ENCODE peak calls at places on chromosome 9, in eight cellular contexts. F, H, K, D, R, X, Z and O are unnamed samples. For H3K4me1, the result is how much of the 10 kb centered on the place peaks cover.

GRCh38 chr9:98101868-98102273 is 17.2 kb downstream of the TRIM14 start:
- DNase-seq in X (peak), F (peak), D (no peak), H (peak), Z (no peak), K (peak), R (peak), O (peak)

GRCh38 chr9:91208837-91209236 is 152.9 kb downstream of the AUH start:
- DNase-seq in F (no peak), H (peak), X (no peak), R (no peak), D (no peak), Z (no peak), K (no peak), O (no peak)

GRCh38 chr9:96382175-96382574 is 1.3 kb downstream of the SLC35D2 start:
- DNase-seq in K (peak), Z (no peak), X (no peak), H (no peak), F (no peak), R (no peak), D (no peak), O (no peak)

GRCh38 chr9:14018061-14018460 is 295.9 kb downstream of the NFIB start:
- DNase-seq in H (no peak), F (no peak), Z (no peak), X (no peak), R (no peak), D (no peak), K (peak), O (no peak)

GRCh38 chr9:120928015-120928719 is 1.6 kb upstream of the TRAF1 start:
- DNase-seq in X (peak), H (peak), D (no peak), Z (peak), R (peak), F (peak), K (no peak), O (peak)

GRCh38 chr9:32579706-32580331 is 6.9 kb upstream of the NDUFB6 start:
- DNase-seq in K (peak), H (peak), Z (peak), F (peak), D (peak), R (peak), X (peak), O (peak)

GRCh38 chr9:35844628-35845301 is 15.7 kb downstream of the TMEM8B start:
- DNase-seq in D (no peak), X (no peak), K (peak), F (no peak), H (peak), R (no peak), Z (peak), O (peak)

GRCh38 chr9:38079410-38080105 is 10.5 kb upstream of the SHB start:
- DNase-seq in Z (peak), X (peak), K (peak), D (no peak), R (no peak), H (no peak), F (no peak), O (peak)

GRCh38 chr9:93301911-93302525 is 118.1 kb downstream of the WNK2 start:
- DNase-seq in R (no peak), X (peak), H (no peak), D (no peak), Z (peak), F (peak), K (no peak), O (peak)

GRCh38 chr9:122261469-122261881 is 3.2 kb downstream of the RBM18 start:
- DNase-seq in D (no peak), F (peak), X (peak), R (no peak), Z (peak), H (no peak), K (peak), O (peak)

GRCh38 chr9:98804083-98804482 is 3.4 kb upstream of the GALNT12 start:
- DNase-seq in H (no peak), Z (no peak), X (no peak), K (no peak), R (no peak), F (no peak), D (no peak), O (no peak)

GRCh38 chr9:121434946-121435345 is 64.7 kb downstream of the GGTA1 start:
- DNase-seq in H (no peak), F (no peak), X (no peak), D (no peak), K (peak), R (no peak), Z (no peak), O (no peak)

GRCh38 chr9:106799146-106799545 is 63.8 kb upstream of the ZNF462 start:
- DNase-seq in X (no peak), K (peak), Z (no peak), D (no peak), F (no peak), H (no peak), R (no peak), O (no peak)

GRCh38 chr9:127187231-127187956 is 65.0 kb upstream of the ANGPTL2 start:
- DNase-seq in H (no peak), D (peak), F (peak), R (peak), K (peak), Z (peak), X (peak), O (peak)

GRCh38 chr9:121765021-121765950 is 113.9 kb downstream of the DAB2IP start:
- DNase-seq in K (peak), R (no peak), X (no peak), D (no peak), Z (peak), H (no peak), F (peak), O (peak)

GRCh38 chr9:94929373-94929764 is 202.9 kb downstream of the AOPEP start:
- DNase-seq in F (no peak), K (no peak), H (no peak), D (no peak), X (no peak), R (no peak), Z (no peak), O (no peak)

GRCh38 chr9:78441396-78441795 is 144.5 kb downstream of the PSAT1 start:
- DNase-seq in K (no peak), Z (no peak), F (no peak), D (no peak), X (no peak), H (no peak), R (no peak), O (no peak)

GRCh38 chr9:93644397-93645088 is 68.2 kb downstream of the PHF2 start:
- DNase-seq in K (no peak), D (no peak), H (no peak), R (no peak), F (peak), X (no peak), Z (peak), O (peak)

GRCh38 chr9:133112361-133113026 is 8.5 kb downstream of the RALGDS start:
- DNase-seq in K (no peak), D (no peak), F (peak), X (peak), Z (peak), H (no peak), R (no peak), O (peak)

DNA sequence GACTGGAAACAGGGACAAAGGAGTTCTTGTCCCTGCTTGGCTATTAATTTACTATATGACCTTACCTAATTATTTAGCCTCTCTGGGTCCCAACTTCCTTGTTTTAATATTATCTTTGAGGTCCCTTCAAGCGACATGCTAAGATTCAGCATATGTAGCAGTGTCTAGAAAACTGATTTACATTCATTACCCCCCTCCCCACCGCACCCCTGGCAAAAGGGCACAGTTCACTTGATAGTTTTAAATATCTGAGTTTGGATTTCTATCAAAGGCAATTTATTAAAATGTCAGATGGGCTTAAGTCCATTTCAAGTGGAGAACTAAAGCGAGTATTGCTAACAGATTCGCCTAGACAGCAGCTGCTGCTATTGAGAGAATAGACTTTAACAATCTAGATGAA is 3.9 kb downstream of the CEMIP2 start:
- DNase-seq in K (no peak), R (no peak), Z (no peak), F (no peak), H (no peak), X (no peak), D (no peak), O (no peak)
- H3K4me1 ChIP-seq in K (under half), R (half or more), Z (under half), F (under half), H (under half), X (half or more), D (half or more), O (half or more)

GRCh38 chr9:7097040-7097715 is 339.4 kb downstream of the KDM4C start:
- DNase-seq in X (no peak), H (no peak), Z (no peak), D (no peak), K (no peak), R (no peak), F (no peak), O (no peak)

GRCh38 chr9:7095054-7095453 is 337.3 kb downstream of the KDM4C start:
- DNase-seq in Z (no peak), K (no peak), X (no peak), R (no peak), D (no peak), H (peak), F (no peak), O (no peak)

GRCh38 chr9:7093040-7093439 is 335.3 kb downstream of the KDM4C start:
- DNase-seq in D (no peak), X (no peak), Z (no peak), K (no peak), F (no peak), H (no peak), R (no peak), O (no peak)

GRCh38 chr9:7094576-7094975 is 336.8 kb downstream of the KDM4C start:
- DNase-seq in H (no peak), R (no peak), K (no peak), F (no peak), D (no peak), X (no peak), Z (no peak), O (no peak)

DNA sequence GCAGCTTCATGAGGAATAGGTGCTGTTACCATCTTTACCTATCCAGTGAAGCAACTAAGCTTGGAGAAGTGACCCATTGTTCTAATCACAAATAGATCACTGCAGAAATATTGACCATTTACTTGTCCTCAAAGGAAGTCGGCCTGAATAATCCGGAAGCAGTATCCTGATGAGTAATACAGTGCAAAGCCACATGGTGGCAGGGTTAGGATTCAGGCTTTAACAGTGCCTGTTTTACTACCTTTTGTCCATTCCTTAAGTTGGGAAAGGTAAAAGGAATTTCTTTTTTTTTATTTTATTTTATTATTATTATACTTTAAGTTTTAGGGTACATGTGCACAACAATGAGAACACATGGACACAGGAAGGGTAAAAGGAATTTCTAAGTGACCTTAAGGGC is 336.3 kb downstream of the KDM4C start:
- DNase-seq in D (no peak), K (peak), F (no peak), H (no peak), R (peak), X (no peak), Z (no peak), O (no peak)
- TF ChIP-seq CTCF in D (peak), K (peak), F (no peak), H (peak), R (peak), X (no peak), Z (peak), O (peak)

GRCh38 chr9:109796081-109796480 is 16.1 kb downstream of the PALM2AKAP2 start:
- DNase-seq in X (no peak), R (no peak), D (no peak), H (no peak), F (no peak), K (no peak), Z (no peak), O (no peak)
- H3K4me1 ChIP-seq in X (under half), R (under half), D (under half), H (under half), F (half or more), K (under half), Z (under half), O (under half)

DNA sequence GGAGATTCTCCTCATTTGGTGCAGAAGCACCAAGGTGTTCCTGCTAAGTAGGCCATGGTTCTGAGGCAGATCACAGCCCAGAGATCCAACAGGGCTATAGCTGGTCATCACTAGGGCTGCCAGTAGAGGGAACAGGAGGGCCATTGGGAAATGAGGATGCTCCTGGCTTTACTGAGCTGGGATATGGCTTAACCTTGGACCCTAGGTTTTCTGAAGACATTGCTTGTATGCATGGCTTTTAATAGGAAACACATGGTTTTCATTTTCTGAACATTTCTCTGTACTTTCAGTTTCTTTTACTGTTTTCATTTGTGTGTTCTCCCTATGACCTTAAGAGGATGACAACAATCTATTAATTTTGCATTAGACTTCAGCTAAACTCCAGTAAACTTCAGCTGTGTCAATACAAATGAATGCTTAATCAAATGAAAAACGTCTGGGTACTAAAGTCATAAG is at the start of gene IFNW1:
- DNase-seq in F (no peak), X (no peak), Z (no peak), R (no peak), K (no peak), H (no peak), D (no peak), O (no peak)
- TF ChIP-seq CTCF in F (no peak), X (no peak), Z (no peak), R (peak), K (no peak), H (no peak), D (no peak), O (no peak)

DNA sequence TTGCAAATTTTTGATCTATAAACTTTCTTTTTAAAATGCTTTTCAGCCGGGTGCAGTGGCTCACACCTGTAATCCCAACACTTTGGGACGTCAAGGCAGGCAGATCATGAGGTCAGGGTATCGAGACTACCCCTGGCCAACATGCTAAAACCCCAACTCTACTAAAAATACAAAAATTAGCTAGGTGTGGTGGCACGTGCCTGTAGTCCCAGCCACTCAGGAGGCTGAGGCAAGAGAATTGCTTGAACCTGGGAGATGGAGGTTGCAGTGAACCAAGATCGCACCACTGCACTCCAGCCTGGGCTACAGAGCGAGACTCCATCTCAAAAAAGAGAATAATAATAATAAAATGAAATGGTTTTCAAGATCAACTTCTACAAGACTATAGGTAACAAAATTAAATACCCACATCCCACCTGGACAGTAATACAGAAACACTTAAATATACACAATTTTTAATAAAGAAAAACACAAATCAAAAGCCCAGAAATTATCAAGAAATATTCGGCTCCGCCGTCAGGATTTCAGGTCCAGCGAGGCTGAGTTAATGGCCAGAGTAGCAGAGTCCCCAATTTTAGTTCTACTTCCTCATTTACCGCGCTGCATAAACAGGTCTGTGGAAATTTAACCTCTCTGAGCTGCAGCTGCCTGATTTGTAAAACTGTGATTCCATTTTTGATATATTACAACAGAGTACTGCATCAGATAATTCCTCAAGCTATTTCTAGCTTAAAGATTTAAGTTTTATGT is 4.0 kb downstream of the TUT7 start:
- DNase-seq in D (no peak), R (no peak), K (no peak), F (no peak), Z (no peak), X (no peak), H (peak), O (no peak)
- H3K4me1 ChIP-seq in D (under half), R (under half), K (under half), F (half or more), Z (under half), X (half or more), H (under half), O (under half)

GRCh38 chr9:104367507-104367906 is 136.6 kb upstream of the OR13F1 start:
- DNase-seq in H (no peak), X (no peak), D (no peak), K (no peak), F (no peak), R (no peak), Z (no peak), O (no peak)

GRCh38 chr9:104361207-104361606 is 142.9 kb upstream of the OR13F1 start:
- DNase-seq in Z (no peak), X (no peak), R (no peak), D (no peak), K (no peak), F (no peak), H (no peak), O (no peak)

GRCh38 chr9:104362912-104363472 is 141.1 kb upstream of the OR13F1 start:
- DNase-seq in H (no peak), F (no peak), R (no peak), X (no peak), D (no peak), Z (no peak), K (no peak), O (no peak)
- TF ChIP-seq CTCF in H (no peak), F (no peak), R (no peak), X (no peak), D (no peak), Z (no peak), K (no peak), O (no peak)

DNA sequence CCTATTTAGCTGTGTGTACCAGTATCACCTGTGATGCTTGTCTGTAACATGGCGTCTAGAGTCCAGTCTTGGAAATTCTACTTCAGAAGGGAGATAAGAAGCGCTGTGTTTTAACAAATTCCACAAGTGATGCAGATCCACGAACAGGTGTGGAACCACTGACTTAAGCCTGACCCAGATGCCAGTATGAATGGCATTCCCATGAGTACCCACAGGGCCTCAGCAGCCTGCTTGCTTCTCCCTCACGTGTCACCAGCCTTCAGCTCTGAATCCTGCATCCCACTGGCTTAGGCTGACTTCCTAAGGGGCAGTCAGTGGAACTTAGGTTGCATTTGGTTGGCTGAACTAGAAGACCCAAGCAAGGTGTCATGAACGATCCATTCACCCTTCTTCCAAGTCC is 8.5 kb upstream of the DENND1A start:
- DNase-seq in D (no peak), F (no peak), X (no peak), H (no peak), K (no peak), R (no peak), Z (no peak), O (no peak)
- H3K4me1 ChIP-seq in D (under half), F (under half), X (under half), H (under half), K (under half), R (under half), Z (under half), O (under half)